ENCODE peak calls at places on chromosomes 2 and 18, in eight cellular contexts. One of them, this sample, is unnamed.
A peak's percentile ranks its signal among the peaks of the same experiment; 100 is the strongest.

GRCh38 chr2:150971910-150972309 is 289.8 kb downstream of the RBM43 start:
- DNase-seq in NCI-H2081: no peak
- DNase-seq in activated CD4-positive, alpha-beta T cell treated with anti-CD3 and anti-CD28 coated beads, Interleukin-2, amount 50 U/mL, for 1 hour: no peak
- DNase-seq in amygdala: no peak
- DNase-seq in NCI-H1105: no peak
- DNase-seq in T follicular helper cell: no peak
- DNase-seq in upper lobe of left lung: no peak
- DNase-seq in NCI-H510A: no peak
- DNase-seq in this sample: no peak

GRCh38 chr2:69181806-69182427 is 168.9 kb downstream of the ANTXR1 start:
- DNase-seq in NCI-H2081: no peak
- DNase-seq in activated CD4-positive, alpha-beta T cell treated with anti-CD3 and anti-CD28 coated beads, Interleukin-2, amount 50 U/mL, for 1 hour: no peak
- DNase-seq in amygdala: no peak
- DNase-seq in NCI-H1105: no peak
- DNase-seq in T follicular helper cell: no peak
- DNase-seq in upper lobe of left lung: no peak
- DNase-seq in NCI-H510A: no peak
- DNase-seq in this sample: no peak

GRCh38 chr2:111668274-111668616 is 215.7 kb downstream of the ANAPC1 start:
- DNase-seq in NCI-H2081: no peak
- DNase-seq in activated CD4-positive, alpha-beta T cell treated with anti-CD3 and anti-CD28 coated beads, Interleukin-2, amount 50 U/mL, for 1 hour: no peak
- DNase-seq in amygdala: no peak
- DNase-seq in NCI-H1105: no peak
- DNase-seq in T follicular helper cell: no peak
- DNase-seq in upper lobe of left lung: no peak
- DNase-seq in NCI-H510A: no peak
- DNase-seq in this sample: no peak

GRCh38 chr2:88180594-88181240 is 10.6 kb downstream of the THNSL2 start:
- DNase-seq in NCI-H2081: no peak
- DNase-seq in activated CD4-positive, alpha-beta T cell treated with anti-CD3 and anti-CD28 coated beads, Interleukin-2, amount 50 U/mL, for 1 hour: no peak
- DNase-seq in amygdala: no peak
- DNase-seq in NCI-H1105: no peak
- DNase-seq in T follicular helper cell: no peak
- DNase-seq in upper lobe of left lung: no peak
- DNase-seq in NCI-H510A: no peak
- DNase-seq in this sample: no peak

GRCh38 chr2:22897428-22897827 is 487.6 kb upstream of the KLHL29 start:
- DNase-seq in NCI-H2081: no peak
- DNase-seq in activated CD4-positive, alpha-beta T cell treated with anti-CD3 and anti-CD28 coated beads, Interleukin-2, amount 50 U/mL, for 1 hour: no peak
- DNase-seq in amygdala: no peak
- DNase-seq in NCI-H1105: no peak
- DNase-seq in T follicular helper cell: no peak
- DNase-seq in upper lobe of left lung: no peak
- DNase-seq in NCI-H510A: no peak
- DNase-seq in this sample: no peak

GRCh38 chr2:173288561-173288960 is 66.1 kb upstream of the CDCA7 start:
- DNase-seq in NCI-H2081: no peak
- DNase-seq in activated CD4-positive, alpha-beta T cell treated with anti-CD3 and anti-CD28 coated beads, Interleukin-2, amount 50 U/mL, for 1 hour: no peak
- DNase-seq in amygdala: no peak
- DNase-seq in NCI-H1105: no peak
- DNase-seq in T follicular helper cell: no peak
- DNase-seq in upper lobe of left lung: no peak
- DNase-seq in NCI-H510A: no peak
- DNase-seq in this sample: no peak

GRCh38 chr2:113848758-113849460 is 41.0 kb upstream of the ACTR3 start:
- DNase-seq in NCI-H2081: no peak
- DNase-seq in activated CD4-positive, alpha-beta T cell treated with anti-CD3 and anti-CD28 coated beads, Interleukin-2, amount 50 U/mL, for 1 hour: no peak
- DNase-seq in amygdala: no peak
- DNase-seq in NCI-H1105: no peak
- DNase-seq in T follicular helper cell: no peak
- DNase-seq in upper lobe of left lung: no peak
- DNase-seq in NCI-H510A: no peak
- DNase-seq in this sample: no peak

GRCh38 chr2:147288131-147288530 is 556.7 kb upstream of the ACVR2A start:
- DNase-seq in NCI-H2081: no peak
- DNase-seq in activated CD4-positive, alpha-beta T cell treated with anti-CD3 and anti-CD28 coated beads, Interleukin-2, amount 50 U/mL, for 1 hour: no peak
- DNase-seq in amygdala: no peak
- DNase-seq in NCI-H1105: no peak
- DNase-seq in T follicular helper cell: no peak
- DNase-seq in upper lobe of left lung: no peak
- DNase-seq in NCI-H510A: no peak
- DNase-seq in this sample: no peak

GRCh38 chr18:4134691-4135090 is 320.4 kb downstream of the DLGAP1 start:
- DNase-seq in NCI-H2081: no peak
- DNase-seq in activated CD4-positive, alpha-beta T cell treated with anti-CD3 and anti-CD28 coated beads, Interleukin-2, amount 50 U/mL, for 1 hour: no peak
- DNase-seq in amygdala: no peak
- DNase-seq in NCI-H1105: no peak
- DNase-seq in T follicular helper cell: no peak
- DNase-seq in upper lobe of left lung: no peak
- DNase-seq in NCI-H510A: no peak
- DNase-seq in this sample: no peak

GRCh38 chr2:41909584-41909983 is 138.2 kb upstream of the PKDCC start:
- DNase-seq in NCI-H2081: no peak
- DNase-seq in activated CD4-positive, alpha-beta T cell treated with anti-CD3 and anti-CD28 coated beads, Interleukin-2, amount 50 U/mL, for 1 hour: no peak
- DNase-seq in amygdala: no peak
- DNase-seq in NCI-H1105: no peak
- DNase-seq in T follicular helper cell: no peak
- DNase-seq in upper lobe of left lung: no peak
- DNase-seq in NCI-H510A: no peak
- DNase-seq in this sample: no peak

GRCh38 chr2:204505488-204505887 is 39.8 kb upstream of the PARD3B start:
- DNase-seq in NCI-H2081: no peak
- DNase-seq in activated CD4-positive, alpha-beta T cell treated with anti-CD3 and anti-CD28 coated beads, Interleukin-2, amount 50 U/mL, for 1 hour: no peak
- DNase-seq in amygdala: no peak
- DNase-seq in NCI-H1105: no peak
- DNase-seq in T follicular helper cell: no peak
- DNase-seq in upper lobe of left lung: no peak
- DNase-seq in NCI-H510A: no peak
- DNase-seq in this sample: no peak

GRCh38 chr18:79395761-79396404 is at the start of gene NFATC1:
- DNase-seq in NCI-H2081: peak; percentile 19
- DNase-seq in activated CD4-positive, alpha-beta T cell treated with anti-CD3 and anti-CD28 coated beads, Interleukin-2, amount 50 U/mL, for 1 hour: peak; percentile 87
- DNase-seq in amygdala: peak; percentile 56
- DNase-seq in NCI-H1105: peak; percentile 64
- DNase-seq in T follicular helper cell: peak; percentile 81
- DNase-seq in upper lobe of left lung: peak; percentile 94
- DNase-seq in NCI-H510A: no peak
- DNase-seq in this sample: no peak

GRCh38 chr2:189142893-189143759 is 36.4 kb downstream of the COL5A2 start:
- DNase-seq in NCI-H2081: peak; percentile 16
- DNase-seq in activated CD4-positive, alpha-beta T cell treated with anti-CD3 and anti-CD28 coated beads, Interleukin-2, amount 50 U/mL, for 1 hour: peak; percentile 28
- DNase-seq in amygdala: no peak
- DNase-seq in NCI-H1105: no peak
- DNase-seq in T follicular helper cell: peak; percentile 18
- DNase-seq in upper lobe of left lung: no peak
- DNase-seq in NCI-H510A: no peak
- DNase-seq in this sample: peak; percentile 71

GRCh38 chr18:37430346-37431076 is 135.1 kb downstream of the CELF4 start:
- DNase-seq in NCI-H2081: no peak
- DNase-seq in activated CD4-positive, alpha-beta T cell treated with anti-CD3 and anti-CD28 coated beads, Interleukin-2, amount 50 U/mL, for 1 hour: no peak
- DNase-seq in amygdala: no peak
- DNase-seq in NCI-H1105: no peak
- DNase-seq in T follicular helper cell: no peak
- DNase-seq in upper lobe of left lung: no peak
- DNase-seq in NCI-H510A: no peak
- DNase-seq in this sample: no peak

GRCh38 chr2:120436460-120436739 is 90.5 kb downstream of the INHBB start:
- DNase-seq in NCI-H2081: no peak
- DNase-seq in activated CD4-positive, alpha-beta T cell treated with anti-CD3 and anti-CD28 coated beads, Interleukin-2, amount 50 U/mL, for 1 hour: no peak
- DNase-seq in amygdala: no peak
- DNase-seq in NCI-H1105: no peak
- DNase-seq in T follicular helper cell: no peak
- DNase-seq in upper lobe of left lung: peak; percentile 24
- DNase-seq in NCI-H510A: no peak
- DNase-seq in this sample: no peak

GRCh38 chr2:128787616-128788015 is 468.9 kb upstream of the HS6ST1 start:
- DNase-seq in NCI-H2081: no peak
- DNase-seq in activated CD4-positive, alpha-beta T cell treated with anti-CD3 and anti-CD28 coated beads, Interleukin-2, amount 50 U/mL, for 1 hour: no peak
- DNase-seq in amygdala: no peak
- DNase-seq in NCI-H1105: no peak
- DNase-seq in T follicular helper cell: no peak
- DNase-seq in upper lobe of left lung: peak; percentile 34
- DNase-seq in NCI-H510A: no peak
- DNase-seq in this sample: no peak

GRCh38 chr2:186848873-186849578 is at the start of gene ZSWIM2:
- DNase-seq in NCI-H2081: peak; percentile 75
- DNase-seq in activated CD4-positive, alpha-beta T cell treated with anti-CD3 and anti-CD28 coated beads, Interleukin-2, amount 50 U/mL, for 1 hour: no peak
- DNase-seq in amygdala: peak; percentile 66
- DNase-seq in NCI-H1105: peak; percentile 95
- DNase-seq in T follicular helper cell: no peak
- DNase-seq in upper lobe of left lung: peak; percentile 89
- DNase-seq in NCI-H510A: peak; percentile 91
- DNase-seq in this sample: peak; percentile 100

GRCh38 chr2:128404709-128405466 is 86.2 kb upstream of the HS6ST1 start:
- DNase-seq in NCI-H2081: no peak
- DNase-seq in activated CD4-positive, alpha-beta T cell treated with anti-CD3 and anti-CD28 coated beads, Interleukin-2, amount 50 U/mL, for 1 hour: no peak
- DNase-seq in amygdala: no peak
- DNase-seq in NCI-H1105: no peak
- DNase-seq in T follicular helper cell: no peak
- DNase-seq in upper lobe of left lung: no peak
- DNase-seq in NCI-H510A: no peak
- DNase-seq in this sample: no peak

GRCh38 chr2:151862688-151863087 is 34.5 kb upstream of the ARL5A start:
- DNase-seq in NCI-H2081: no peak
- DNase-seq in activated CD4-positive, alpha-beta T cell treated with anti-CD3 and anti-CD28 coated beads, Interleukin-2, amount 50 U/mL, for 1 hour: no peak
- DNase-seq in amygdala: no peak
- DNase-seq in NCI-H1105: no peak
- DNase-seq in T follicular helper cell: no peak
- DNase-seq in upper lobe of left lung: no peak
- DNase-seq in NCI-H510A: peak; percentile 39
- DNase-seq in this sample: no peak

GRCh38 chr2:152033146-152033545 is 65.7 kb downstream of the CACNB4 start:
- DNase-seq in NCI-H2081: no peak
- DNase-seq in activated CD4-positive, alpha-beta T cell treated with anti-CD3 and anti-CD28 coated beads, Interleukin-2, amount 50 U/mL, for 1 hour: no peak
- DNase-seq in amygdala: no peak
- DNase-seq in NCI-H1105: no peak
- DNase-seq in T follicular helper cell: no peak
- DNase-seq in upper lobe of left lung: no peak
- DNase-seq in NCI-H510A: no peak
- DNase-seq in this sample: no peak

GRCh38 chr2:16475581-16475980 is 190.1 kb downstream of the CYRIA start:
- DNase-seq in NCI-H2081: no peak
- DNase-seq in activated CD4-positive, alpha-beta T cell treated with anti-CD3 and anti-CD28 coated beads, Interleukin-2, amount 50 U/mL, for 1 hour: no peak
- DNase-seq in amygdala: no peak
- DNase-seq in NCI-H1105: no peak
- DNase-seq in T follicular helper cell: no peak
- DNase-seq in upper lobe of left lung: no peak
- DNase-seq in NCI-H510A: no peak
- DNase-seq in this sample: no peak

GRCh38 chr18:45828917-45829811 is 3.7 kb downstream of the SIGLEC15 start:
- DNase-seq in NCI-H2081: no peak
- DNase-seq in activated CD4-positive, alpha-beta T cell treated with anti-CD3 and anti-CD28 coated beads, Interleukin-2, amount 50 U/mL, for 1 hour: no peak
- DNase-seq in amygdala: no peak
- DNase-seq in NCI-H1105: no peak
- DNase-seq in T follicular helper cell: no peak
- DNase-seq in upper lobe of left lung: no peak
- DNase-seq in NCI-H510A: no peak
- DNase-seq in this sample: no peak

GRCh38 chr2:65464604-65465003 is 32.2 kb upstream of the SPRED2 start:
- DNase-seq in NCI-H2081: no peak
- DNase-seq in activated CD4-positive, alpha-beta T cell treated with anti-CD3 and anti-CD28 coated beads, Interleukin-2, amount 50 U/mL, for 1 hour: no peak
- DNase-seq in amygdala: no peak
- DNase-seq in NCI-H1105: no peak
- DNase-seq in T follicular helper cell: no peak
- DNase-seq in upper lobe of left lung: no peak
- DNase-seq in NCI-H510A: no peak
- DNase-seq in this sample: no peak

GRCh38 chr2:64831134-64831976 is 157.8 kb upstream of the SLC1A4 start:
- DNase-seq in NCI-H2081: no peak
- DNase-seq in activated CD4-positive, alpha-beta T cell treated with anti-CD3 and anti-CD28 coated beads, Interleukin-2, amount 50 U/mL, for 1 hour: peak; percentile 80
- DNase-seq in amygdala: peak; percentile 72
- DNase-seq in NCI-H1105: peak; percentile 5
- DNase-seq in T follicular helper cell: peak; percentile 71
- DNase-seq in upper lobe of left lung: peak; percentile 80
- DNase-seq in NCI-H510A: no peak
- DNase-seq in this sample: no peak

This sample was measured in NCI-H2227 treated with DMSO at 0.1 percent for 48 hours.